ENCODE peak calls at places on chromosomes 13 and 19, in four cellular contexts. N is activated naive CD8-positive, alpha-beta T cell treated with anti-CD3 and anti-CD28 coated beads, Interleukin-2, amount 50 U/mL, for 24 hours; C is T follicular helper cell; S is Right ventricle myocardium superior. B is an unnamed sample.

GRCh38 chr13:98846991-98847390 is 94.5 kb upstream of the SLC15A1 start:
- DNase-seq in N (no peak), C (no peak), S (no peak), B (no peak)

GRCh38 chr13:105346141-105346766 is 1189.2 kb downstream of the EFNB2 start:
- DNase-seq in N (no peak), C (no peak), S (no peak), B (no peak)

GRCh38 chr13:77349365-77349764 is 22.5 kb upstream of the MYCBP2 start:
- DNase-seq in N (no peak), C (no peak), S (no peak), B (no peak)

GRCh38 chr13:32639502-32640105 is 53.4 kb downstream of the PDS5B start:
- DNase-seq in N (peak; percentile 34), C (peak; percentile 31), S (peak; percentile 54), B (peak; percentile 73)

GRCh38 chr19:48645652-48646191 is at the start of gene CA11:
- DNase-seq in N (no peak), C (no peak), S (no peak), B (no peak)

GRCh38 chr13:50334092-50334778 is 319.0 kb downstream of the KCNRG start:
- DNase-seq in N (no peak), C (no peak), S (no peak), B (no peak)

GRCh38 chr13:98890186-98890585 is 87.7 kb downstream of the DOCK9 start:
- DNase-seq in N (peak; percentile 44), C (no peak), S (no peak), B (no peak)

GRCh38 chr13:23899555-23899954 is 2.3 kb upstream of the C1QTNF9B start:
- DNase-seq in N (peak; percentile 24), C (peak; percentile 21), S (no peak), B (peak; percentile 49)

GRCh38 chr13:72290962-72291681 is 424.1 kb upstream of the DACH1 start:
- DNase-seq in N (no peak), C (no peak), S (no peak), B (no peak)

GRCh38 chr19:10505583-10506229 is 2.5 kb upstream of the KEAP1 start:
- DNase-seq in N (peak; percentile 90), C (peak; percentile 68), S (peak; percentile 84), B (peak; percentile 84)

GRCh38 chr19:32817913-32818476 is 51.6 kb downstream of the SLC7A9 start:
- DNase-seq in N (no peak), C (no peak), S (no peak), B (no peak)

GRCh38 chr13:98225036-98225940 is 48.2 kb upstream of the RNF113B start:
- DNase-seq in N (no peak), C (no peak), S (no peak), B (no peak)

GRCh38 chr13:105255472-105255871 is 1280.0 kb downstream of the EFNB2 start:
- DNase-seq in N (no peak), C (no peak), S (no peak), B (no peak)

GRCh38 chr19:31261019-31261595 is 88.1 kb downstream of the TSHZ3 start:
- DNase-seq in N (no peak), C (no peak), S (no peak), B (no peak)

GRCh38 chr13:23367907-23368306 is 65.6 kb downstream of the SACS start:
- DNase-seq in N (no peak), C (no peak), S (no peak), B (no peak)

GRCh38 chr13:48626077-48626449 is 27.7 kb upstream of the CYSLTR2 start:
- DNase-seq in N (no peak), C (no peak), S (no peak), B (peak; percentile 52)

GRCh38 chr19:20359933-20360720 is 193.1 kb downstream of the ZNF486 start:
- DNase-seq in N (peak; percentile 2), C (no peak), S (no peak), B (no peak)

GRCh38 chr19:46904114-46905060 is 43.6 kb downstream of the ARHGAP35 start:
- DNase-seq in N (no peak), C (no peak), S (peak; percentile 64), B (no peak)

GRCh38 chr13:35865341-35866240 is 265.6 kb downstream of the DCLK1 start:
- DNase-seq in N (no peak), C (no peak), S (no peak), B (no peak)

GRCh38 chr19:5470264-5470671 is 15.1 kb downstream of the ZNRF4 start:
- DNase-seq in N (no peak), C (no peak), S (no peak), B (no peak)

GRCh38 chr13:32261567-32261966 is 53.6 kb downstream of the ZAR1L start:
- DNase-seq in N (no peak), C (no peak), S (peak; percentile 78), B (peak; percentile 18)

GRCh38 chr13:20390526-20391175 is 135.0 kb downstream of the CRYL1 start:
- DNase-seq in N (no peak), C (no peak), S (no peak), B (no peak)

GRCh38 chr19:30076101-30076551 is 134.1 kb downstream of the URI1 start:
- DNase-seq in N (no peak), C (no peak), S (no peak), B (no peak)